ENCODE peak calls at places on chromosome 14, in ten cellular contexts. P, N, H, Y, X, V, F, O, E and R are unnamed samples.

GRCh38 chr14:72619071-72619710 is 274.7 kb downstream of the DPF3 start:
- DNase-seq in F (no peak), V (peak), O (no peak), E (no peak), Y (peak), X (no peak), H (no peak), N (no peak), P (no peak), R (no peak)

GRCh38 chr14:54610051-54610977 is 43.4 kb downstream of the SAMD4A start:
- DNase-seq in F (no peak), H (no peak), E (no peak), X (no peak), O (no peak), Y (no peak), P (no peak), V (peak), N (peak), R (no peak)

GRCh38 chr14:105053421-105053820 is 11.8 kb downstream of the GPR132 start:
- DNase-seq in H (no peak), P (no peak), V (no peak), Y (no peak), F (no peak), E (no peak), O (peak), N (no peak), X (no peak), R (no peak)

GRCh38 chr14:69741055-69741454 is 25.9 kb upstream of the SRSF5 start:
- DNase-seq in P (no peak), V (no peak), H (peak), F (no peak), X (no peak), N (no peak), O (no peak), Y (no peak), E (no peak), R (no peak)

GRCh38 chr14:65318636-65319506 is 93.7 kb upstream of the FUT8 start:
- DNase-seq in F (no peak), P (no peak), H (no peak), V (no peak), O (no peak), E (no peak), X (peak), N (no peak), Y (no peak), R (no peak)

GRCh38 chr14:61512508-61512907 is 182.8 kb upstream of the HIF1A start:
- DNase-seq in Y (no peak), H (no peak), F (no peak), O (no peak), N (peak), P (no peak), V (peak), E (no peak), X (no peak), R (no peak)

GRCh38 chr14:68663385-68664076 is 129.3 kb downstream of the ZFP36L1 start:
- DNase-seq in H (no peak), Y (peak), X (no peak), P (no peak), O (no peak), N (peak), V (peak), F (no peak), E (no peak), R (peak)

GRCh38 chr14:68970096-68970612 is 8.9 kb downstream of the ACTN1 start:
- DNase-seq in H (no peak), P (no peak), V (no peak), F (no peak), O (no peak), N (no peak), Y (no peak), X (no peak), E (no peak), R (no peak)

GRCh38 chr14:51460051-51460450 is 191.7 kb upstream of the FRMD6 start:
- DNase-seq in O (no peak), Y (no peak), X (no peak), F (no peak), E (no peak), N (peak), V (no peak), H (no peak), P (no peak), R (no peak)

GRCh38 chr14:103697601-103698379 is 17.5 kb downstream of the XRCC3 start:
- DNase-seq in V (no peak), H (no peak), E (no peak), F (no peak), X (no peak), P (no peak), Y (no peak), N (no peak), O (no peak), R (no peak)

GRCh38 chr14:54786191-54786755 is 116.4 kb downstream of the GCH1 start:
- DNase-seq in F (no peak), E (no peak), V (no peak), P (no peak), N (no peak), Y (peak), O (no peak), X (no peak), H (no peak), R (no peak)

GRCh38 chr14:99758121-99758871 is 34.9 kb upstream of the EML1 start:
- DNase-seq in F (no peak), Y (no peak), N (peak), X (no peak), E (no peak), O (no peak), V (peak), P (no peak), H (peak), R (no peak)

GRCh38 chr14:91227183-91227628 is 17.3 kb downstream of the GPR68 start:
- DNase-seq in H (no peak), N (no peak), V (no peak), E (no peak), F (no peak), X (no peak), P (no peak), Y (no peak), O (no peak), R (no peak)